ENCODE peak calls at places on chromosomes 2 and 18, in eight cellular contexts. One of them, this sample, is unnamed.

GRCh38 chr2:226716126-226716525 is 83.5 kb downstream of the IRS1 start:
- DNase-seq in sigmoid colon: no peak
- DNase-seq in GM13976: peak
- DNase-seq in Calu3: no peak
- DNase-seq in colonic mucosa: no peak
- DNase-seq in GM20000: no peak
- DNase-seq in K562: no peak
- DNase-seq in fibroblast of villous mesenchyme: no peak
- DNase-seq in this sample: no peak

GRCh38 chr18:32552421-32553030 is 81.8 kb upstream of the GAREM1 start:
- DNase-seq in sigmoid colon: peak
- DNase-seq in GM13976: peak
- DNase-seq in Calu3: peak
- DNase-seq in colonic mucosa: peak
- DNase-seq in GM20000: peak
- DNase-seq in K562: peak
- DNase-seq in fibroblast of villous mesenchyme: peak
- DNase-seq in this sample: peak

GRCh38 chr2:211487746-211488145 is 931.3 kb downstream of the CPS1 start:
- DNase-seq in sigmoid colon: no peak
- DNase-seq in GM13976: no peak
- DNase-seq in Calu3: no peak
- DNase-seq in colonic mucosa: no peak
- DNase-seq in GM20000: no peak
- DNase-seq in K562: no peak
- DNase-seq in fibroblast of villous mesenchyme: no peak
- DNase-seq in this sample: no peak

GRCh38 chr2:99836670-99837069 is 305.7 kb downstream of the AFF3 start:
- DNase-seq in sigmoid colon: no peak
- DNase-seq in GM13976: no peak
- DNase-seq in Calu3: no peak
- DNase-seq in colonic mucosa: no peak
- DNase-seq in GM20000: no peak
- DNase-seq in K562: no peak
- DNase-seq in fibroblast of villous mesenchyme: no peak
- DNase-seq in this sample: no peak

GRCh38 chr2:47269316-47270232 is 114.5 kb upstream of the STPG4 start:
- DNase-seq in sigmoid colon: peak
- DNase-seq in GM13976: no peak
- DNase-seq in Calu3: peak
- DNase-seq in colonic mucosa: peak
- DNase-seq in GM20000: no peak
- DNase-seq in K562: peak
- DNase-seq in fibroblast of villous mesenchyme: peak
- DNase-seq in this sample: no peak

GRCh38 chr18:24189007-24189528 is 50.2 kb downstream of the CABYR start:
- DNase-seq in sigmoid colon: no peak
- DNase-seq in GM13976: peak
- DNase-seq in Calu3: no peak
- DNase-seq in colonic mucosa: no peak
- DNase-seq in GM20000: peak
- DNase-seq in K562: no peak
- DNase-seq in fibroblast of villous mesenchyme: peak
- DNase-seq in this sample: peak

GRCh38 chr2:19540739-19541503 is 182.5 kb upstream of the OSR1 start:
- DNase-seq in sigmoid colon: no peak
- DNase-seq in GM13976: no peak
- DNase-seq in Calu3: peak
- DNase-seq in colonic mucosa: peak
- DNase-seq in GM20000: no peak
- DNase-seq in K562: no peak
- DNase-seq in fibroblast of villous mesenchyme: peak
- DNase-seq in this sample: no peak

GRCh38 chr2:239964399-239965185 is 60.5 kb downstream of the NDUFA10 start:
- DNase-seq in sigmoid colon: no peak
- DNase-seq in GM13976: no peak
- DNase-seq in Calu3: no peak
- DNase-seq in colonic mucosa: no peak
- DNase-seq in GM20000: no peak
- DNase-seq in K562: no peak
- DNase-seq in fibroblast of villous mesenchyme: no peak
- DNase-seq in this sample: no peak

GRCh38 chr2:136131484-136131960 is 13.6 kb upstream of the CXCR4 start:
- DNase-seq in sigmoid colon: no peak
- DNase-seq in GM13976: no peak
- DNase-seq in Calu3: no peak
- DNase-seq in colonic mucosa: no peak
- DNase-seq in GM20000: no peak
- DNase-seq in K562: no peak
- DNase-seq in fibroblast of villous mesenchyme: no peak
- DNase-seq in this sample: no peak

GRCh38 chr2:40169430-40169829 is 282.5 kb downstream of the SLC8A1 start:
- DNase-seq in sigmoid colon: no peak
- DNase-seq in GM13976: no peak
- DNase-seq in Calu3: no peak
- DNase-seq in colonic mucosa: no peak
- DNase-seq in GM20000: no peak
- DNase-seq in K562: no peak
- DNase-seq in fibroblast of villous mesenchyme: no peak
- DNase-seq in this sample: no peak

GRCh38 chr2:71803398-71803797 is 344.3 kb downstream of the CYP26B1 start:
- DNase-seq in sigmoid colon: no peak
- DNase-seq in GM13976: no peak
- DNase-seq in Calu3: no peak
- DNase-seq in colonic mucosa: no peak
- DNase-seq in GM20000: no peak
- DNase-seq in K562: no peak
- DNase-seq in fibroblast of villous mesenchyme: no peak
- DNase-seq in this sample: no peak

GRCh38 chr2:71802556-71802955 is 345.1 kb downstream of the CYP26B1 start:
- DNase-seq in sigmoid colon: no peak
- DNase-seq in GM13976: no peak
- DNase-seq in Calu3: no peak
- DNase-seq in colonic mucosa: no peak
- DNase-seq in GM20000: no peak
- DNase-seq in K562: no peak
- DNase-seq in fibroblast of villous mesenchyme: no peak
- DNase-seq in this sample: no peak

GRCh38 chr2:71804251-71804650 is 343.4 kb downstream of the CYP26B1 start:
- DNase-seq in sigmoid colon: no peak
- DNase-seq in GM13976: no peak
- DNase-seq in Calu3: no peak
- DNase-seq in colonic mucosa: no peak
- DNase-seq in GM20000: no peak
- DNase-seq in K562: no peak
- DNase-seq in fibroblast of villous mesenchyme: peak
- DNase-seq in this sample: no peak

GRCh38 chr2:71800106-71800809 is 346.9 kb downstream of the DYSF start:
- DNase-seq in sigmoid colon: peak
- DNase-seq in GM13976: no peak
- DNase-seq in Calu3: no peak
- DNase-seq in colonic mucosa: no peak
- DNase-seq in GM20000: no peak
- DNase-seq in K562: no peak
- DNase-seq in fibroblast of villous mesenchyme: no peak
- DNase-seq in this sample: no peak

DNA sequence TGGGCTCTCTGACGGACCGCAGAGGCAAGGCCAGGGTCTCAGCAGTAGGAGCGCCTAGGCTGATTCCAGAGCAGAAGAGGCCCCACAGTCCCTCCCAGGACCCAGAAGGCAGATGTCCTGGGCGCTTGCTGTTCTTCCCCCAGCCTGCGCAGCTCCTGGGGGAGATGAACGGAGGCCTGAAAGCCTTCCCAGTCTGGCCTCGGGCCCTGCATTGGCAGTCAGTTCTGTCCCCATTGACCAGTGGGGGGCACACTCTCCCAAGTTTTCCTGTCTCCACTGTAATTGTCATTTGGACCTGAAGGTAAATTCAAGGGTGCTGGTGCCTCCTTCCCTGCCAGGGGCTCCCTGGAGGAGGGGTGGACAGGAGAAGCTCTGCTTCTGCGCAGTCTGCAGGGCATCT is 345.7 kb downstream of the CYP26B1 start:
- DNase-seq in sigmoid colon: peak
- DNase-seq in GM13976: no peak
- DNase-seq in Calu3: peak
- DNase-seq in colonic mucosa: peak
- DNase-seq in GM20000: no peak
- DNase-seq in K562: peak
- DNase-seq in fibroblast of villous mesenchyme: peak
- DNase-seq in this sample: no peak
- TF ChIP-seq CTCF in sigmoid colon: peak
- TF ChIP-seq CTCF in GM13976: no peak
- TF ChIP-seq CTCF in Calu3: peak
- TF ChIP-seq CTCF in colonic mucosa: peak
- TF ChIP-seq CTCF in GM20000: peak
- TF ChIP-seq CTCF in K562: peak
- TF ChIP-seq CTCF in fibroblast of villous mesenchyme: peak
- TF ChIP-seq CTCF in this sample: no peak

GRCh38 chr2:223618172-223619035 is 16.2 kb upstream of the SCG2 start:
- DNase-seq in sigmoid colon: no peak
- DNase-seq in GM13976: no peak
- DNase-seq in Calu3: no peak
- DNase-seq in colonic mucosa: no peak
- DNase-seq in GM20000: no peak
- DNase-seq in K562: peak
- DNase-seq in fibroblast of villous mesenchyme: no peak
- DNase-seq in this sample: no peak
- TF ChIP-seq CTCF in sigmoid colon: no peak
- TF ChIP-seq CTCF in GM13976: no peak
- TF ChIP-seq CTCF in Calu3: no peak
- TF ChIP-seq CTCF in colonic mucosa: no peak
- TF ChIP-seq CTCF in GM20000: no peak
- TF ChIP-seq CTCF in K562: no peak
- TF ChIP-seq CTCF in fibroblast of villous mesenchyme: peak
- TF ChIP-seq CTCF in this sample: no peak

GRCh38 chr2:113712941-113713340 is 43.5 kb downstream of the SLC35F5 start:
- DNase-seq in sigmoid colon: no peak
- DNase-seq in GM13976: no peak
- DNase-seq in Calu3: no peak
- DNase-seq in colonic mucosa: no peak
- DNase-seq in GM20000: no peak
- DNase-seq in K562: no peak
- DNase-seq in fibroblast of villous mesenchyme: no peak
- DNase-seq in this sample: no peak

GRCh38 chr2:113711857-113712256 is 44.6 kb downstream of the SLC35F5 start:
- DNase-seq in sigmoid colon: no peak
- DNase-seq in GM13976: no peak
- DNase-seq in Calu3: no peak
- DNase-seq in colonic mucosa: no peak
- DNase-seq in GM20000: no peak
- DNase-seq in K562: no peak
- DNase-seq in fibroblast of villous mesenchyme: no peak
- DNase-seq in this sample: no peak

GRCh38 chr2:113720167-113720566 is 36.3 kb downstream of the SLC35F5 start:
- DNase-seq in sigmoid colon: no peak
- DNase-seq in GM13976: no peak
- DNase-seq in Calu3: no peak
- DNase-seq in colonic mucosa: no peak
- DNase-seq in GM20000: no peak
- DNase-seq in K562: no peak
- DNase-seq in fibroblast of villous mesenchyme: peak
- DNase-seq in this sample: no peak

DNA sequence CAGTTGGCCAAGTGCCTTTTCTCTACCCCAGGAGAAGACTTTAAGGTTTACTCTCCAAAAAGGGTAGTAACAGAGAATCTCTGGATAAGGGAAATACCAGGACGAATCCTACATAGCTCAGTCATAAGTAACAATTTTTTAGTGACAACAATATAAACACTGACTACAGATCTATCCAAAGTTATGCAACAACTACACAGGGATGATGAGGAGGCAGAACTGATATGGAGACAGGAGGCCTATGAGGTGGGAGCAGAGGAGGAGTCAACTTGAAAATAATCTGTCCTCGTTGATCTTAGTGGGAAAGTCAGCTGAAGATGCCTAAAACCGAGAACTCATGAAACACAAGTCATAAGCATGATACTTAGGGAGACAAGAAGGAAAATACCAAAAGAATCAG is 40.2 kb downstream of the SLC35F5 start:
- DNase-seq in sigmoid colon: no peak
- DNase-seq in GM13976: no peak
- DNase-seq in Calu3: no peak
- DNase-seq in colonic mucosa: no peak
- DNase-seq in GM20000: no peak
- DNase-seq in K562: no peak
- DNase-seq in fibroblast of villous mesenchyme: peak
- DNase-seq in this sample: no peak
- TF ChIP-seq CTCF in sigmoid colon: no peak
- TF ChIP-seq CTCF in GM13976: no peak
- TF ChIP-seq CTCF in Calu3: no peak
- TF ChIP-seq CTCF in colonic mucosa: no peak
- TF ChIP-seq CTCF in GM20000: no peak
- TF ChIP-seq CTCF in K562: no peak
- TF ChIP-seq CTCF in fibroblast of villous mesenchyme: no peak
- TF ChIP-seq CTCF in this sample: no peak

GRCh38 chr2:200199576-200200263 is 106.8 kb upstream of the SPATS2L start:
- DNase-seq in sigmoid colon: no peak
- DNase-seq in GM13976: no peak
- DNase-seq in Calu3: peak
- DNase-seq in colonic mucosa: no peak
- DNase-seq in GM20000: no peak
- DNase-seq in K562: no peak
- DNase-seq in fibroblast of villous mesenchyme: no peak
- DNase-seq in this sample: no peak
- TF ChIP-seq CTCF in sigmoid colon: no peak
- TF ChIP-seq CTCF in GM13976: peak
- TF ChIP-seq CTCF in Calu3: no peak
- TF ChIP-seq CTCF in colonic mucosa: no peak
- TF ChIP-seq CTCF in GM20000: peak
- TF ChIP-seq CTCF in K562: no peak
- TF ChIP-seq CTCF in fibroblast of villous mesenchyme: no peak
- TF ChIP-seq CTCF in this sample: no peak

DNA sequence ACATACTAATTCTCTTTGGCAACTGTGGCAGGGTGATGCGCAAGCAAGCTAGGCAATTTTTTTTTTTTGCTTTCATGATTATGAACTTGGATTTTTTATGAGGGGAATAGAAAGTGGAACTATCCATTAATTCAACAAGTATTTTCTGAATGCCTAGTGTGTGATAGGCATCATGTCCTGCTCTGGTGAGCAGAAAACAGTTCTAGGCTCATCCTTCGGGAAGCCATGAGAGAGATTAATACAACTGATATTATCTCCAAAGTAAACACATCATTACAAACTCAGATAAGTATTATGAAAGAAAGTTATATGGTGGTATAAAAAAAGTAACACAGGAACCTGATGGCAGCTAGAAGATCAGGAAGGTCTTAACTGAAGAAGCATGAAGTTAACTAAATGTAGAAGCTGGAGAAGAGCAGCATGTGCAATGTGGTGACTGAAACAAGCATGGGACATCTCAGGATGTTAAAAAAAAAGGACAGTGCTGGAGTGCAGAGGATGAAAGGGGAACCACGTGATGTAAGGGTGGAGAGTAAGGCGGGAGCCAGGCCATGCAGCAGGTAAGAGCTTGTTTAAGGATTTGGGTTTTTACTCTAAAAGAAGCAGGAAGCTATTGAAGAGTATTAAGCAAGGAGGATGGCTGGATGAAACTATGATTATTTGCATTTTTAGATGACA is 113.7 kb downstream of the ZEB2 start:
- DNase-seq in sigmoid colon: no peak
- DNase-seq in GM13976: no peak
- DNase-seq in Calu3: no peak
- DNase-seq in colonic mucosa: no peak
- DNase-seq in GM20000: no peak
- DNase-seq in K562: no peak
- DNase-seq in fibroblast of villous mesenchyme: peak
- DNase-seq in this sample: no peak
- TF ChIP-seq CTCF in sigmoid colon: no peak
- TF ChIP-seq CTCF in GM13976: no peak
- TF ChIP-seq CTCF in Calu3: no peak
- TF ChIP-seq CTCF in colonic mucosa: no peak
- TF ChIP-seq CTCF in GM20000: no peak
- TF ChIP-seq CTCF in K562: no peak
- TF ChIP-seq CTCF in fibroblast of villous mesenchyme: no peak
- TF ChIP-seq CTCF in this sample: no peak

This sample was measured in GM10248.